ENCODE peak calls at places on chromosomes 12 and 14, in ten cellular contexts. Q is mesendoderm; Z is mammary epithelial cell; T is activated T-cell treated with anti-CD3 and anti-CD28 coated beads for 24 hours; M is NCI-H82; G is HCEC 1CT; L is activated naive CD4-positive, alpha-beta T cell; O is ELF-1; J is HFF-Myc; A is stimulated activated CD4-positive, alpha-beta T cell treated with anti-CD3 and anti-CD28 coated beads, Interleukin-1b, Interleukin-23, amount 100 ng/mL, for 48 hours. K is an unnamed sample.

GRCh38 chr14:54669759-54670630 is 103.1 kb downstream of the SAMD4A start:
- DNase-seq in Q (no peak), Z (no peak), T (no peak), M (peak), G (peak), L (no peak), O (no peak), J (no peak), A (peak), K (peak)

GRCh38 chr14:74951443-74952194 is 3.8 kb downstream of the PGF start:
- DNase-seq in Q (no peak), Z (no peak), T (no peak), M (no peak), G (no peak), L (no peak), O (no peak), J (no peak), A (no peak), K (no peak)

GRCh38 chr12:121649819-121650353 is 19.6 kb downstream of the MORN3 start:
- DNase-seq in Q (peak), Z (no peak), T (no peak), M (no peak), G (no peak), L (no peak), O (no peak), J (no peak), A (no peak), K (no peak)

GRCh38 chr12:101619868-101620761 is 25.3 kb downstream of the MYBPC1 start:
- DNase-seq in Q (no peak), Z (no peak), T (no peak), M (no peak), G (no peak), L (no peak), O (no peak), J (no peak), A (no peak), K (no peak)

GRCh38 chr14:31388687-31389413 is 31.5 kb downstream of the HEATR5A start:
- DNase-seq in Q (no peak), Z (no peak), T (no peak), M (no peak), G (no peak), L (no peak), O (no peak), J (no peak), A (no peak), K (no peak)

GRCh38 chr14:71932229-71932951 is at the start of gene RGS6:
- DNase-seq in Q (peak), Z (peak), T (peak), M (peak), G (no peak), L (no peak), O (peak), J (no peak), A (peak), K (no peak)

GRCh38 chr14:94458558-94459200 is 6.1 kb upstream of the SERPINA11 start:
- DNase-seq in Q (no peak), Z (no peak), T (no peak), M (no peak), G (no peak), L (no peak), O (no peak), J (no peak), A (no peak), K (peak)

GRCh38 chr14:106185837-106186233 is 659.5 kb downstream of the TMEM121 start:
- DNase-seq in Q (no peak), Z (no peak), T (peak), M (no peak), G (no peak), L (no peak), O (no peak), J (no peak), A (peak), K (no peak)

GRCh38 chr14:104101651-104102281 is 16.3 kb downstream of the ASPG start:
- DNase-seq in Q (no peak), Z (no peak), T (no peak), M (no peak), G (no peak), L (no peak), O (no peak), J (no peak), A (no peak), K (no peak)

GRCh38 chr12:102465762-102466560 is 14.4 kb downstream of the IGF1 start:
- DNase-seq in Q (peak), Z (no peak), T (no peak), M (no peak), G (no peak), L (no peak), O (peak), J (no peak), A (no peak), K (no peak)

GRCh38 chr12:110311903-110312302 is 30.9 kb downstream of the ATP2A2 start:
- DNase-seq in Q (no peak), Z (no peak), T (no peak), M (no peak), G (no peak), L (no peak), O (no peak), J (no peak), A (no peak), K (no peak)

GRCh38 chr14:51844482-51844881 is 15.9 kb upstream of the GNG2 start:
- DNase-seq in Q (no peak), Z (no peak), T (no peak), M (no peak), G (no peak), L (no peak), O (no peak), J (no peak), A (no peak), K (no peak)

GRCh38 chr14:68247281-68247680 is 427.7 kb downstream of the RAD51B start:
- DNase-seq in Q (no peak), Z (no peak), T (no peak), M (no peak), G (no peak), L (no peak), O (no peak), J (no peak), A (no peak), K (no peak)

GRCh38 chr12:87317302-87317701 is 711.9 kb downstream of the C12orf50 start:
- DNase-seq in Q (no peak), Z (peak), T (no peak), M (no peak), G (no peak), L (no peak), O (no peak), J (no peak), A (no peak), K (peak)

GRCh38 chr12:25313591-25313990 is 62.9 kb upstream of the KRAS start:
- DNase-seq in Q (no peak), Z (peak), T (no peak), M (no peak), G (no peak), L (no peak), O (no peak), J (no peak), A (no peak), K (peak)

GRCh38 chr14:32129124-32129523 is 52.0 kb downstream of the ARHGAP5 start:
- DNase-seq in Q (no peak), Z (peak), T (no peak), M (no peak), G (peak), L (no peak), O (no peak), J (peak), A (no peak), K (peak)

GRCh38 chr14:30240002-30240401 is 312.4 kb upstream of the PRKD1 start:
- DNase-seq in Q (no peak), Z (no peak), T (no peak), M (no peak), G (no peak), L (no peak), O (peak), J (no peak), A (no peak), K (no peak)

GRCh38 chr14:35044939-35045797 is 904 bp upstream of the FAM177A1 start:
- DNase-seq in Q (no peak), Z (no peak), T (peak), M (no peak), G (peak), L (no peak), O (no peak), J (no peak), A (no peak), K (no peak)

GRCh38 chr14:104383088-104383805 is 196.3 kb upstream of the C14orf180 start:
- DNase-seq in Q (no peak), Z (no peak), T (no peak), M (peak), G (no peak), L (no peak), O (no peak), J (no peak), A (no peak), K (no peak)

GRCh38 chr12:121673013-121673441 is 3.6 kb upstream of the MORN3 start:
- DNase-seq in Q (peak), Z (no peak), T (no peak), M (peak), G (no peak), L (no peak), O (peak), J (no peak), A (no peak), K (no peak)

GRCh38 chr12:101501410-101502045 is 26.4 kb downstream of the SPIC start:
- DNase-seq in Q (no peak), Z (no peak), T (no peak), M (no peak), G (no peak), L (no peak), O (no peak), J (no peak), A (no peak), K (no peak)

GRCh38 chr14:23366163-23366921 is 1.4 kb upstream of the EFS start:
- DNase-seq in Q (peak), Z (peak), T (no peak), M (peak), G (no peak), L (no peak), O (peak), J (peak), A (no peak), K (no peak)

GRCh38 chr12:115213538-115213961 is 529.6 kb upstream of the TBX3 start:
- DNase-seq in Q (peak), Z (no peak), T (no peak), M (peak), G (no peak), L (no peak), O (peak), J (no peak), A (no peak), K (no peak)

GRCh38 chr12:96208346-96208745 is 14.2 kb downstream of the ELK3 start:
- DNase-seq in Q (no peak), Z (peak), T (no peak), M (no peak), G (peak), L (no peak), O (no peak), J (no peak), A (no peak), K (peak)

GRCh38 chr14:104442611-104443390 is 136.8 kb upstream of the C14orf180 start:
- DNase-seq in Q (no peak), Z (no peak), T (no peak), M (no peak), G (no peak), L (no peak), O (no peak), J (no peak), A (no peak), K (no peak)

GRCh38 chr12:8890313-8891084 is 23.8 kb upstream of the PHC1 start:
- DNase-seq in Q (peak), Z (peak), T (peak), M (peak), G (no peak), L (no peak), O (peak), J (no peak), A (peak), K (peak)

GRCh38 chr12:87813476-87814234 is 215.5 kb downstream of the C12orf50 start:
- DNase-seq in Q (no peak), Z (peak), T (no peak), M (no peak), G (peak), L (no peak), O (no peak), J (no peak), A (no peak), K (peak)

GRCh38 chr12:48300774-48301173 is 49.9 kb downstream of the ZNF641 start:
- DNase-seq in Q (no peak), Z (no peak), T (no peak), M (no peak), G (no peak), L (no peak), O (no peak), J (no peak), A (no peak), K (no peak)

GRCh38 chr12:110039085-110039807 is 9.1 kb downstream of the C12orf76 start:
- DNase-seq in Q (peak), Z (peak), T (no peak), M (no peak), G (peak), L (no peak), O (peak), J (peak), A (no peak), K (peak)

GRCh38 chr12:113948151-113948914 is 17.8 kb downstream of the RBM19 start:
- DNase-seq in Q (no peak), Z (no peak), T (no peak), M (no peak), G (no peak), L (no peak), O (no peak), J (no peak), A (no peak), K (no peak)

GRCh38 chr12:54370218-54370730 is 6.0 kb upstream of the GPR84 start:
- DNase-seq in Q (peak), Z (peak), T (no peak), M (peak), G (peak), L (no peak), O (peak), J (no peak), A (peak), K (peak)